ENCODE peak calls at places on chromosomes 16 and 17, in eight cellular contexts. H is RWPE1, T is AG09319, O is NCI-H187 treated with DMSO at 0.1 percent for 48 hours, Y is GM19239, K is thoracic aorta, S is naive B cell, F is left ventricle myocardium inferior. D is an unnamed sample.

GRCh38 chr17:58249270-58250133 is 11.1 kb downstream of the LPO start:
- DNase-seq in H (peak; percentile 82), T (peak; percentile 8), O (no peak), Y (peak; percentile 88), K (no peak), S (peak; percentile 70), F (peak; percentile 64), D (peak; percentile 97)

GRCh38 chr16:68446941-68447675 is 1.2 kb downstream of the SMPD3 start:
- DNase-seq in H (no peak), T (no peak), O (no peak), Y (no peak), K (no peak), S (no peak), F (no peak), D (no peak)

GRCh38 chr17:28878981-28879380 is 18.6 kb downstream of the FLOT2 start:
- DNase-seq in H (peak; percentile 75), T (no peak), O (no peak), Y (no peak), K (no peak), S (no peak), F (no peak), D (peak; percentile 69)

GRCh38 chr16:13935408-13935807 is 15.5 kb downstream of the ERCC4 start:
- DNase-seq in H (no peak), T (no peak), O (no peak), Y (no peak), K (no peak), S (no peak), F (no peak), D (no peak)

GRCh38 chr17:10616502-10617119 is 40.5 kb downstream of the MYH3 start:
- DNase-seq in H (peak; percentile 77), T (no peak), O (no peak), Y (peak; percentile 61), K (peak; percentile 32), S (peak; percentile 56), F (peak; percentile 69), D (peak; percentile 81)

GRCh38 chr17:61803796-61804195 is 59.5 kb downstream of the BRIP1 start:
- DNase-seq in H (no peak), T (no peak), O (no peak), Y (no peak), K (no peak), S (no peak), F (no peak), D (no peak)

GRCh38 chr16:66620419-66620775 is 15.9 kb downstream of the CMTM3 start:
- DNase-seq in H (no peak), T (no peak), O (no peak), Y (no peak), K (no peak), S (no peak), F (no peak), D (no peak)

GRCh38 chr17:1697681-1698080 is 12.5 kb downstream of the TLCD2 start:
- DNase-seq in H (no peak), T (no peak), O (no peak), Y (no peak), K (no peak), S (no peak), F (no peak), D (no peak)

D was measured in GM13976.